ENCODE peak calls at places on chromosomes 5 and 9, in ten cellular contexts. L is pancreas, P is GM06990, O is fibroblast of villous mesenchyme, B is PC-9, U is breast epithelium, H is astrocyte of the spinal cord, V is A549, Z is fibroblast of mammary gland, G is esophagus muscularis mucosa. Q is an unnamed sample.

GRCh38 chr5:16902846-16903245 is 33.2 kb downstream of the MYO10 start:
- DNase-seq in B (no peak), G (no peak), Z (no peak), O (peak), L (peak), P (no peak), H (no peak), U (no peak), V (no peak), Q (no peak)

GRCh38 chr5:10167806-10168205 is 81.9 kb downstream of the ATPSCKMT start:
- DNase-seq in B (no peak), O (no peak), L (no peak), H (no peak), G (no peak), V (no peak), U (no peak), P (no peak), Z (no peak), Q (no peak)

GRCh38 chr5:54148062-54148461 is 162.3 kb downstream of the ARL15 start:
- DNase-seq in Z (peak), V (no peak), O (peak), B (no peak), P (no peak), L (no peak), G (no peak), H (peak), U (no peak), Q (peak)

GRCh38 chr9:124257070-124257864 is 482 bp upstream of the NEK6 start:
- DNase-seq in G (no peak), Z (peak), P (peak), U (no peak), B (no peak), H (peak), V (no peak), O (no peak), L (no peak), Q (no peak)

GRCh38 chr9:79604149-79604548 is 32.4 kb downstream of the TLE4 start:
- DNase-seq in G (no peak), U (no peak), H (no peak), Z (no peak), L (no peak), V (no peak), P (no peak), B (no peak), O (no peak), Q (no peak)

GRCh38 chr9:95515272-95516113 is 1.3 kb downstream of the PTCH1 start:
- DNase-seq in U (no peak), Z (no peak), V (no peak), L (no peak), B (no peak), G (no peak), H (no peak), O (no peak), P (no peak), Q (no peak)

GRCh38 chr9:136348691-136349090 is 14.9 kb downstream of the DNLZ start:
- DNase-seq in P (no peak), H (no peak), L (no peak), U (no peak), B (no peak), V (no peak), Z (no peak), G (no peak), O (no peak), Q (no peak)

GRCh38 chr5:151005975-151006576 is 14.3 kb upstream of the GPX3 start:
- DNase-seq in B (no peak), L (peak), P (no peak), V (no peak), H (no peak), U (peak), G (peak), Z (peak), O (peak), Q (peak)

GRCh38 chr9:2764371-2764770 is 47.1 kb downstream of the KCNV2 start:
- DNase-seq in P (no peak), B (no peak), U (no peak), Z (no peak), O (no peak), G (no peak), L (no peak), H (peak), V (no peak), Q (no peak)

GRCh38 chr5:169354263-169354662 is 53.3 kb upstream of the SLIT3 start:
- DNase-seq in L (no peak), Z (peak), H (peak), O (peak), G (no peak), B (no peak), U (no peak), V (peak), P (no peak), Q (no peak)

GRCh38 chr9:137813651-137814415 is 63.7 kb upstream of the CACNA1B start:
- DNase-seq in L (no peak), H (no peak), B (no peak), V (no peak), P (no peak), O (no peak), Z (no peak), U (no peak), G (no peak), Q (no peak)

GRCh38 chr9:131422241-131422792 is 28.4 kb downstream of the PRRC2B start:
- DNase-seq in B (peak), H (no peak), G (no peak), P (no peak), L (no peak), U (peak), V (peak), Z (no peak), O (no peak), Q (no peak)

GRCh38 chr9:19922476-19923118 is 133.8 kb upstream of the SLC24A2 start:
- DNase-seq in U (no peak), Z (peak), G (no peak), H (peak), V (peak), O (peak), B (no peak), P (no peak), L (no peak), Q (peak)

GRCh38 chr5:15695171-15695676 is 195.2 kb downstream of the FBXL7 start:
- DNase-seq in O (no peak), L (no peak), Z (peak), P (no peak), V (no peak), B (no peak), H (peak), G (no peak), U (no peak), Q (peak)

GRCh38 chr5:42108468-42108867 is 183.4 kb downstream of the FBXO4 start:
- DNase-seq in V (peak), U (no peak), G (no peak), P (no peak), O (peak), H (no peak), B (no peak), L (no peak), Z (peak), Q (no peak)

GRCh38 chr5:130545291-130545690 is 619.8 kb downstream of the HINT1 start:
- DNase-seq in P (no peak), L (no peak), H (no peak), U (no peak), B (no peak), V (no peak), Z (peak), O (no peak), G (no peak), Q (no peak)

GRCh38 chr5:133235696-133236426 is 184.0 kb downstream of the HSPA4 start:
- DNase-seq in B (no peak), P (no peak), G (no peak), H (no peak), V (no peak), L (no peak), Z (no peak), U (no peak), O (peak), Q (no peak)

GRCh38 chr5:57456531-57457135 is 26.0 kb downstream of the ACTBL2 start:
- DNase-seq in Z (no peak), O (no peak), V (no peak), P (no peak), U (no peak), L (no peak), H (no peak), G (peak), B (no peak), Q (no peak)

DNA sequence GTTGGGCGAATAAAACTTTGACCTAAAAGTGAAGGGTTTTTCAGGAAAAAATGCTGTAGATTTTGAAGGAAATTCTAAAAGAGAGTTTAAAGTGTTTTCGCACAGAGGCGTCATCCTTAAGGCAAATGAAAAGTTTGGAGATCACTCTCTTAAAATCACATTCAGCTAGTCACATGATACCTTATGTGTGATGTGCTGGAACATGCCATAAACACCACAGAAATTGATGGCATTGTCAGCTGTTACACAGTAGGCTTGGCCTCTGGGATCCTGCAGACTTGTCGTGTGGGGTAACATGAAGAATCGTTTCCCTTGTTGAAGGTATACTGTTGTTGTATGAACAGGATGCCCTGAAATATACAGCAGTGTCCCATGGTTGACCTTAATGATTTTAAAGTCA is 3.3 kb downstream of the ANP32B start:
- DNase-seq in L (no peak), B (no peak), H (no peak), V (no peak), Z (peak), G (no peak), O (no peak), U (no peak), P (no peak), Q (no peak)
- H3K4me3 ChIP-seq in L (no peak), B (peak), H (no peak), V (no peak), Z (no peak), G (no peak), O (no peak), U (no peak), P (peak), Q (no peak)

DNA sequence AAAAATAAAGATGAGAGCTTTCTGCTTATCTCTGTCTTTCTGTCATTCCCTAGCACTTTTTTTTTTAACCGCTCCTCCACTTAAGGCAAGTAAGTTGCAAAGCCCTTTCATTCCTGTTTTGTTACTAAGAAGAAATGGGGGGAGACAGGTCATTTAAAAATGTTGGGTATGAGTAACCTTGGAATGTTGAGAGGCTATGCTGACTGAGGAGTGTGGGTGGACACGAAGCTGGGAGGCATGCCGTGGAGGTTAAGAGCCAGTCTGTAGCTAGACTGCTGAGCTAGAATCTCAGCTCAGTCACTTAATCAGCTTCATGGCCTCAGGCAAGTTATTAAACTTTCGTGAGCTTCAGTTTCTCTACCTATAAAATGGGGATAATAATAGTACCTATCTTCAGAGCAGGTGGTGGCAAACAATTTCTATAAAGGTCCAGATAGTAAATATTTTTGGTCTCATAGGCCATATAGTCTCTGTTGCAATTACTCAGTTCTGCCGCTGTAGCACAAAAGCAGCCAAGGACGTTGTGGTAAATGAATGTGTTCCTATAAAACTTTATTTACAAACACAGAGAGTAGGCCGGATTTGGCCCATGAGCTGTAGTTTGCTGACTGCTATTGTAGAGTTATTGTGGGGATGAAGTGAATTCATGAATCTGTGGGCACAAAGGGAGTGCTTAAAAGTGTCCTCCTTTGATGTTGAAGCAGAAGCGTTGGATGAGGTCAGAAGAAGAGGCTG is 220.0 kb downstream of the GABBR2 start:
- DNase-seq in L (no peak), P (no peak), U (no peak), O (peak), G (no peak), B (peak), H (peak), Z (peak), V (peak), Q (peak)
- TF ChIP-seq CTCF in L (no peak), P (no peak), U (no peak), O (peak), G (no peak), B (no peak), H (no peak), Z (peak), V (no peak), Q (peak)

GRCh38 chr9:6787793-6788174 is 30.0 kb downstream of the KDM4C start:
- DNase-seq in B (no peak), O (no peak), U (no peak), V (no peak), P (no peak), G (peak), Z (no peak), L (no peak), H (no peak), Q (peak)

GRCh38 chr9:6783753-6784152 is 26.0 kb downstream of the KDM4C start:
- DNase-seq in P (no peak), L (no peak), V (no peak), H (no peak), U (no peak), B (no peak), G (no peak), Z (no peak), O (no peak), Q (no peak)

GRCh38 chr9:6785682-6786081 is 27.9 kb downstream of the KDM4C start:
- DNase-seq in U (no peak), G (peak), P (no peak), Z (no peak), V (no peak), H (no peak), B (no peak), O (no peak), L (no peak), Q (no peak)

GRCh38 chr9:6793203-6793602 is 35.4 kb downstream of the KDM4C start:
- DNase-seq in G (no peak), L (no peak), P (no peak), V (no peak), O (no peak), B (no peak), Z (no peak), H (no peak), U (no peak), Q (no peak)

DNA sequence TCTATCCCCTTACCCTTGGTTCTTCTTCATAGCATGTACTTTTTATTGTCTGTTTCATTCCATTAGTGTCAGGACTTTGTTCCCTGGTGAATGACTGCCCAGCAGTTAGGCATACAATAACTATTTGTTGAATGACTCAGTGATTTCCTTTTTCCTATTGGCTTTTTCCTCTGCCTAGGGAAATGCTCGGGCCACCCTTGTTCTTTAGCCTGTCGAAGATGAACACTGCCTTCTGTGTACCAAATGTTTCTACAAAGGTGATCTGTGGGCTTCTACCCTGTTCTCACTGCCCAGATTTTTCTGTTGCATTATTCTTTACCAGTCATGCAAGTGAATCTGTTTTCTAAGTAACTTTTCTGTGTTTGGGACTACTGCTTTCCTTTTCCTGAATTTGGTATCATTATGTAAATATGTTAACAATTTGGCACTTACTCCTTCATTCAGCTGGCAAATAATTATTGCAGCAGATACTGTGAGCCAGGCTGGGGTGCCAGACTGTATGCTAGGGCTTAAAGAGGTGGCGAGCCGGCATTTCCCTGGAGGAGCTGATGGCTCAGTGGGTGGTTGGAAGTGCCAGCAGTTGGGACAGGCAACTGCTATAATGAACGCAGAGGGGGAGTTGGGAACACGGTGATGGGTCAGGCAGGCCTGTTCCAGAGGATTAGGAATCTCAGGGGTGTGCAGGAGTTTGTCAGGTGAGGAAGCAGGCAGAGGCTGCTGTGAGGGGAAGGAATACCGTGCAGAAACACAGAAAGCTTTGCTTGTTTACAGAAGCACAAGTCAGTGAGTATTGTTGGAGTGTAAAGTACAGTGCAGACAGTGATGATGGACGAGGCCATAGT is 30.6 kb downstream of the KDM4C start:
- DNase-seq in P (no peak), V (peak), G (peak), U (no peak), L (no peak), Z (peak), H (peak), O (peak), B (no peak), Q (peak)
- H3K4me3 ChIP-seq in P (no peak), V (peak), G (no peak), U (no peak), L (no peak), Z (peak), H (no peak), O (no peak), B (no peak), Q (peak)

DNA sequence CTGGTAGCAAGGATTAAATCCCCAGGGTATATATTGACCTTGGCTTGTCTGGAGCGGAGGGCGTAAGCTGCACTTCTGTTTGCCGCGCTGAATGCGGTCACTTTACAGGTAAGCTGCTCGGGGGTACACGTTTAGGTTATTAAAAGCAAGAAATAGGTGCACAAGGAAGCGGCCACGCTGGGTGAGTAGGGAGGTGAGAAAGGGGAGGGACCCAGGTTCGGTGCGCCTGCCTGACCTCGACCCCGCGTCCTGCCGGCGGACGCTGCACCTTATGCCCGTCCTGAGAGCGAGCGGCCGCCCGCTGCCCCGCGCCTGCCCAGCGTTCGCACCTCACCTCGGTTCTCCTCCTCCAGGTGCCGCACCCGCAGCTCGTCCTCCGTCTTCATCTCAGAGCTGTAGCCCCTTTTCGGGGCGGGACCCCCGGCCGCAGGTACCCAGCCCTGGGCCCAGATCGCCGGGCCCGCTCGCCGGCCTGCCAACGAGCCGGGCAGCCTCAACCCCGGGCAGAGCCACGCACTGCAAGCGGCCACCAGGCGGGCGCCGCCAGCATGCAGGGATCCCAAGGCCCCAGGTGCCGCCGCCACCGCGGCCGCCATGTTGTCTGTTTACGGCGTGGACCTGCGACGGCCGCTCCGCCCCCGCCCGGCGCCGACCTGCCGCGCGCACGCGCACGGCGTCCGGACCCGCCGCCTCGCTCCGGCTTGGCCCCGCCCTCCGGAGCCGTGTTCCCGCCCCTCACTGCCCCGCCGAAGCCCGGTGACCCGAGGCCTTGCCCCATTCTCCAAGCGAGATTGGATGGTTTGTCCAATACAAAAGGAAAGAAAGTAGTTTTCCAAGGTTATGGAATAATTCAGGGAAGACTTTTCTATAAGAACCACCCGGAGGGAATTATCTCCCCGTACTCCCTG is at the start of gene AUH:
- DNase-seq in U (peak), G (peak), V (peak), H (peak), Z (peak), B (peak), O (peak), L (peak), P (peak), Q (peak)
- TF ChIP-seq CTCF in U (no peak), G (no peak), V (no peak), H (no peak), Z (no peak), B (no peak), O (no peak), L (no peak), P (no peak), Q (no peak)